ENCODE peak calls at places on chromosomes 3 and 15, in seven cellular contexts. One of them, this sample, is unnamed.

GRCh38 chr3:43159496-43160255 is 53.8 kb upstream of the POMGNT2 start:
- DNase-seq in 8988T: no peak
- DNase-seq in ureter: no peak
- DNase-seq in midbrain: no peak
- DNase-seq in activated CD8-positive, alpha-beta memory T cell treated with anti-CD3 and anti-CD28 coated beads, Interleukin-2, amount 50 U/mL, for 48 hours: no peak
- DNase-seq in mucosa of gallbladder: no peak
- DNase-seq in psoas muscle: no peak
- DNase-seq in this sample: no peak

GRCh38 chr15:62641782-62642181 is 400.8 kb upstream of the TPM1 start:
- DNase-seq in 8988T: no peak
- DNase-seq in ureter: no peak
- DNase-seq in midbrain: no peak
- DNase-seq in activated CD8-positive, alpha-beta memory T cell treated with anti-CD3 and anti-CD28 coated beads, Interleukin-2, amount 50 U/mL, for 48 hours: no peak
- DNase-seq in mucosa of gallbladder: no peak
- DNase-seq in psoas muscle: no peak
- DNase-seq in this sample: no peak

GRCh38 chr15:90024406-90024805 is 23.3 kb downstream of the ZNF710 start:
- DNase-seq in 8988T: no peak
- DNase-seq in ureter: no peak
- DNase-seq in midbrain: no peak
- DNase-seq in activated CD8-positive, alpha-beta memory T cell treated with anti-CD3 and anti-CD28 coated beads, Interleukin-2, amount 50 U/mL, for 48 hours: no peak
- DNase-seq in mucosa of gallbladder: no peak
- DNase-seq in psoas muscle: no peak
- DNase-seq in this sample: no peak

GRCh38 chr3:142888484-142889262 is at the start of gene PCOLCE2:
- DNase-seq in 8988T: peak
- DNase-seq in ureter: peak
- DNase-seq in midbrain: no peak
- DNase-seq in activated CD8-positive, alpha-beta memory T cell treated with anti-CD3 and anti-CD28 coated beads, Interleukin-2, amount 50 U/mL, for 48 hours: peak
- DNase-seq in mucosa of gallbladder: no peak
- DNase-seq in psoas muscle: peak
- DNase-seq in this sample: peak

GRCh38 chr3:142888099-142888483 is 792 bp downstream of the PCOLCE2 start:
- DNase-seq in 8988T: peak
- DNase-seq in ureter: no peak
- DNase-seq in midbrain: no peak
- DNase-seq in activated CD8-positive, alpha-beta memory T cell treated with anti-CD3 and anti-CD28 coated beads, Interleukin-2, amount 50 U/mL, for 48 hours: no peak
- DNase-seq in mucosa of gallbladder: no peak
- DNase-seq in psoas muscle: no peak
- DNase-seq in this sample: peak

GRCh38 chr3:194565597-194566190 is 67.5 kb downstream of the TMEM44 start:
- DNase-seq in 8988T: no peak
- DNase-seq in ureter: no peak
- DNase-seq in midbrain: no peak
- DNase-seq in activated CD8-positive, alpha-beta memory T cell treated with anti-CD3 and anti-CD28 coated beads, Interleukin-2, amount 50 U/mL, for 48 hours: no peak
- DNase-seq in mucosa of gallbladder: no peak
- DNase-seq in psoas muscle: no peak
- DNase-seq in this sample: no peak

GRCh38 chr3:126914226-126914625 is 68.7 kb upstream of the PLXNA1 start:
- DNase-seq in 8988T: no peak
- DNase-seq in ureter: no peak
- DNase-seq in midbrain: no peak
- DNase-seq in activated CD8-positive, alpha-beta memory T cell treated with anti-CD3 and anti-CD28 coated beads, Interleukin-2, amount 50 U/mL, for 48 hours: no peak
- DNase-seq in mucosa of gallbladder: no peak
- DNase-seq in psoas muscle: no peak
- DNase-seq in this sample: no peak

GRCh38 chr3:112133606-112134334 is 722 bp upstream of the GCSAM start:
- DNase-seq in 8988T: no peak
- DNase-seq in ureter: no peak
- DNase-seq in midbrain: no peak
- DNase-seq in activated CD8-positive, alpha-beta memory T cell treated with anti-CD3 and anti-CD28 coated beads, Interleukin-2, amount 50 U/mL, for 48 hours: no peak
- DNase-seq in mucosa of gallbladder: no peak
- DNase-seq in psoas muscle: no peak
- DNase-seq in this sample: no peak

GRCh38 chr3:153284282-153284938 is 122.4 kb downstream of the RAP2B start:
- DNase-seq in 8988T: no peak
- DNase-seq in ureter: peak
- DNase-seq in midbrain: peak
- DNase-seq in activated CD8-positive, alpha-beta memory T cell treated with anti-CD3 and anti-CD28 coated beads, Interleukin-2, amount 50 U/mL, for 48 hours: no peak
- DNase-seq in mucosa of gallbladder: peak
- DNase-seq in psoas muscle: peak
- DNase-seq in this sample: no peak

GRCh38 chr3:196643201-196643749 is 3.8 kb downstream of the NRROS start:
- DNase-seq in 8988T: no peak
- DNase-seq in ureter: no peak
- DNase-seq in midbrain: no peak
- DNase-seq in activated CD8-positive, alpha-beta memory T cell treated with anti-CD3 and anti-CD28 coated beads, Interleukin-2, amount 50 U/mL, for 48 hours: no peak
- DNase-seq in mucosa of gallbladder: peak
- DNase-seq in psoas muscle: no peak
- DNase-seq in this sample: no peak

GRCh38 chr15:28876131-28876844 is 9.5 kb upstream of the APBA2 start:
- DNase-seq in 8988T: no peak
- DNase-seq in ureter: no peak
- DNase-seq in midbrain: peak
- DNase-seq in activated CD8-positive, alpha-beta memory T cell treated with anti-CD3 and anti-CD28 coated beads, Interleukin-2, amount 50 U/mL, for 48 hours: no peak
- DNase-seq in mucosa of gallbladder: no peak
- DNase-seq in psoas muscle: no peak
- DNase-seq in this sample: no peak

GRCh38 chr3:48756640-48757039 is 39.6 kb upstream of the IP6K2 start:
- DNase-seq in 8988T: no peak
- DNase-seq in ureter: no peak
- DNase-seq in midbrain: no peak
- DNase-seq in activated CD8-positive, alpha-beta memory T cell treated with anti-CD3 and anti-CD28 coated beads, Interleukin-2, amount 50 U/mL, for 48 hours: no peak
- DNase-seq in mucosa of gallbladder: no peak
- DNase-seq in psoas muscle: no peak
- DNase-seq in this sample: no peak

GRCh38 chr3:72657666-72658065 is 190.6 kb downstream of the SHQ1 start:
- DNase-seq in 8988T: no peak
- DNase-seq in ureter: no peak
- DNase-seq in midbrain: peak
- DNase-seq in activated CD8-positive, alpha-beta memory T cell treated with anti-CD3 and anti-CD28 coated beads, Interleukin-2, amount 50 U/mL, for 48 hours: no peak
- DNase-seq in mucosa of gallbladder: no peak
- DNase-seq in psoas muscle: no peak
- DNase-seq in this sample: no peak

GRCh38 chr3:132573657-132574260 is 23.3 kb upstream of the ACKR4 start:
- DNase-seq in 8988T: no peak
- DNase-seq in ureter: no peak
- DNase-seq in midbrain: no peak
- DNase-seq in activated CD8-positive, alpha-beta memory T cell treated with anti-CD3 and anti-CD28 coated beads, Interleukin-2, amount 50 U/mL, for 48 hours: no peak
- DNase-seq in mucosa of gallbladder: no peak
- DNase-seq in psoas muscle: no peak
- DNase-seq in this sample: no peak

GRCh38 chr3:126132751-126133511 is 47.5 kb downstream of the ALDH1L1 start:
- DNase-seq in 8988T: no peak
- DNase-seq in ureter: peak
- DNase-seq in midbrain: no peak
- DNase-seq in activated CD8-positive, alpha-beta memory T cell treated with anti-CD3 and anti-CD28 coated beads, Interleukin-2, amount 50 U/mL, for 48 hours: peak
- DNase-seq in mucosa of gallbladder: no peak
- DNase-seq in psoas muscle: peak
- DNase-seq in this sample: no peak

GRCh38 chr3:89851974-89852621 is 744.7 kb downstream of the EPHA3 start:
- DNase-seq in 8988T: no peak
- DNase-seq in ureter: no peak
- DNase-seq in midbrain: peak
- DNase-seq in activated CD8-positive, alpha-beta memory T cell treated with anti-CD3 and anti-CD28 coated beads, Interleukin-2, amount 50 U/mL, for 48 hours: no peak
- DNase-seq in mucosa of gallbladder: peak
- DNase-seq in psoas muscle: no peak
- DNase-seq in this sample: peak

GRCh38 chr15:53974813-53975212 is 3.4 kb upstream of the UNC13C start:
- DNase-seq in 8988T: no peak
- DNase-seq in ureter: no peak
- DNase-seq in midbrain: no peak
- DNase-seq in activated CD8-positive, alpha-beta memory T cell treated with anti-CD3 and anti-CD28 coated beads, Interleukin-2, amount 50 U/mL, for 48 hours: no peak
- DNase-seq in mucosa of gallbladder: no peak
- DNase-seq in psoas muscle: no peak
- DNase-seq in this sample: no peak

GRCh38 chr3:98552232-98553020 is 20.6 kb downstream of the GPR15 start:
- DNase-seq in 8988T: no peak
- DNase-seq in ureter: no peak
- DNase-seq in midbrain: no peak
- DNase-seq in activated CD8-positive, alpha-beta memory T cell treated with anti-CD3 and anti-CD28 coated beads, Interleukin-2, amount 50 U/mL, for 48 hours: no peak
- DNase-seq in mucosa of gallbladder: no peak
- DNase-seq in psoas muscle: no peak
- DNase-seq in this sample: no peak

GRCh38 chr3:151305081-151305777 is 11.4 kb downstream of the GPR87 start:
- DNase-seq in 8988T: peak
- DNase-seq in ureter: peak
- DNase-seq in midbrain: peak
- DNase-seq in activated CD8-positive, alpha-beta memory T cell treated with anti-CD3 and anti-CD28 coated beads, Interleukin-2, amount 50 U/mL, for 48 hours: peak
- DNase-seq in mucosa of gallbladder: peak
- DNase-seq in psoas muscle: peak
- DNase-seq in this sample: peak

GRCh38 chr3:49899815-49900214 is 3.9 kb downstream of the MST1R start:
- DNase-seq in 8988T: peak
- DNase-seq in ureter: no peak
- DNase-seq in midbrain: no peak
- DNase-seq in activated CD8-positive, alpha-beta memory T cell treated with anti-CD3 and anti-CD28 coated beads, Interleukin-2, amount 50 U/mL, for 48 hours: no peak
- DNase-seq in mucosa of gallbladder: no peak
- DNase-seq in psoas muscle: no peak
- DNase-seq in this sample: no peak

GRCh38 chr15:33453761-33454160 is 143.0 kb downstream of the RYR3 start:
- DNase-seq in 8988T: no peak
- DNase-seq in ureter: no peak
- DNase-seq in midbrain: no peak
- DNase-seq in activated CD8-positive, alpha-beta memory T cell treated with anti-CD3 and anti-CD28 coated beads, Interleukin-2, amount 50 U/mL, for 48 hours: no peak
- DNase-seq in mucosa of gallbladder: peak
- DNase-seq in psoas muscle: no peak
- DNase-seq in this sample: no peak

GRCh38 chr3:89104499-89104898 is 2.9 kb upstream of the EPHA3 start:
- DNase-seq in 8988T: no peak
- DNase-seq in ureter: no peak
- DNase-seq in midbrain: no peak
- DNase-seq in activated CD8-positive, alpha-beta memory T cell treated with anti-CD3 and anti-CD28 coated beads, Interleukin-2, amount 50 U/mL, for 48 hours: no peak
- DNase-seq in mucosa of gallbladder: no peak
- DNase-seq in psoas muscle: no peak
- DNase-seq in this sample: no peak

GRCh38 chr3:194137314-194138097 is 1.6 kb downstream of the HES1 start:
- DNase-seq in 8988T: peak
- DNase-seq in ureter: peak
- DNase-seq in midbrain: peak
- DNase-seq in activated CD8-positive, alpha-beta memory T cell treated with anti-CD3 and anti-CD28 coated beads, Interleukin-2, amount 50 U/mL, for 48 hours: peak
- DNase-seq in mucosa of gallbladder: peak
- DNase-seq in psoas muscle: peak
- DNase-seq in this sample: peak

GRCh38 chr3:159762238-159762637 is 226.4 kb upstream of the IL12A start:
- DNase-seq in 8988T: peak
- DNase-seq in ureter: no peak
- DNase-seq in midbrain: no peak
- DNase-seq in activated CD8-positive, alpha-beta memory T cell treated with anti-CD3 and anti-CD28 coated beads, Interleukin-2, amount 50 U/mL, for 48 hours: no peak
- DNase-seq in mucosa of gallbladder: no peak
- DNase-seq in psoas muscle: no peak
- DNase-seq in this sample: no peak

GRCh38 chr3:69770976-69771634 is 31.8 kb downstream of the MITF start:
- DNase-seq in 8988T: no peak
- DNase-seq in ureter: no peak
- DNase-seq in midbrain: no peak
- DNase-seq in activated CD8-positive, alpha-beta memory T cell treated with anti-CD3 and anti-CD28 coated beads, Interleukin-2, amount 50 U/mL, for 48 hours: no peak
- DNase-seq in mucosa of gallbladder: no peak
- DNase-seq in psoas muscle: no peak
- DNase-seq in this sample: no peak